ENCODE peak calls at places on chromosomes 13 and 19, in four cellular contexts. N is T-cell, I is RWPE2, Z is Right ventricle myocardium superior. L is an unnamed sample.

GRCh38 chr19:9871626-9872338 is 36.7 kb downstream of the PIN1 start:
- ATAC-seq in Z (no peak), N (no peak), I (no peak), L (no peak)

GRCh38 chr19:1987197-1988187 is 28.0 kb downstream of the BTBD2 start:
- ATAC-seq in I (peak; percentile 11), Z (no peak), N (peak; percentile 17), L (no peak)

GRCh38 chr13:21033866-21034601 is 27.4 kb downstream of the LATS2 start:
- ATAC-seq in Z (peak; percentile 47), I (peak; percentile 35), N (no peak), L (no peak)

GRCh38 chr19:13691569-13691968 is 72.8 kb upstream of the MRI1 start:
- ATAC-seq in I (no peak), Z (no peak), N (no peak), L (no peak)

GRCh38 chr13:97133955-97134354 is 88.2 kb upstream of the MBNL2 start:
- ATAC-seq in N (no peak), Z (no peak), I (peak; percentile 50), L (no peak)

GRCh38 chr19:35427187-35427586 is 20.9 kb upstream of the FFAR2 start:
- ATAC-seq in I (no peak), Z (no peak), N (no peak), L (no peak)

GRCh38 chr19:50432221-50432626 is 468 bp upstream of the MYBPC2 start:
- ATAC-seq in N (peak; percentile 3), I (peak; percentile 8), Z (no peak), L (no peak)

GRCh38 chr19:52739576-52739975 is 4.7 kb upstream of the ZNF611 start:
- ATAC-seq in N (no peak), I (no peak), Z (no peak), L (no peak)

GRCh38 chr19:19642506-19643157 is 825 bp downstream of the GMIP start:
- ATAC-seq in I (peak; percentile 7), Z (peak; percentile 14), N (peak; percentile 30), L (peak; percentile 44)

L was measured in activated CD4-positive, CD25-positive, alpha-beta regulatory T cell treated with anti-CD3 and anti-CD28 coated beads, Interleukin-2, amount 50 U/mL, for 24 hours.